ENCODE peak calls at places on chromosomes 5 and 9, in eight cellular contexts. L is fibroblast of pulmonary artery, T is lung, E is fibroblast of lung, S is astrocyte of the cerebellum, U is OCI-LY7, Y is osteocyte, F is hepatocyte. J is an unnamed sample.

GRCh38 chr5:14707811-14708210 is 43.3 kb downstream of the OTULIN start:
- DNase-seq in L (no peak), T (no peak), E (no peak), S (no peak), U (no peak), Y (no peak), F (no peak), J (no peak)

GRCh38 chr5:139647406-139648204 is 544 bp upstream of the CXXC5 start:
- DNase-seq in L (no peak), T (no peak), E (no peak), S (no peak), U (no peak), Y (no peak), F (no peak), J (no peak)

GRCh38 chr9:89460551-89460950 is 37.4 kb downstream of the SEMA4D start:
- DNase-seq in L (no peak), T (no peak), E (no peak), S (no peak), U (no peak), Y (no peak), F (no peak), J (no peak)

GRCh38 chr9:113579270-113580040 is 115.9 kb downstream of the RGS3 start:
- DNase-seq in L (no peak), T (no peak), E (no peak), S (no peak), U (peak; percentile 91), Y (no peak), F (no peak), J (peak; percentile 60)

GRCh38 chr5:124909734-124910133 is 163.3 kb upstream of the ZNF608 start:
- DNase-seq in L (no peak), T (no peak), E (no peak), S (no peak), U (no peak), Y (no peak), F (no peak), J (no peak)

GRCh38 chr9:19224563-19224962 is 5.9 kb upstream of the DENND4C start:
- DNase-seq in L (no peak), T (no peak), E (no peak), S (no peak), U (no peak), Y (no peak), F (no peak), J (no peak)

GRCh38 chr9:3848445-3849114 is 322.8 kb upstream of the RFX3 start:
- DNase-seq in L (peak; percentile 44), T (no peak), E (peak; percentile 23), S (no peak), U (no peak), Y (no peak), F (peak; percentile 17), J (no peak)

GRCh38 chr5:178293400-178293799 is 60.8 kb upstream of the PHYKPL start:
- DNase-seq in L (no peak), T (no peak), E (no peak), S (no peak), U (no peak), Y (no peak), F (no peak), J (no peak)

GRCh38 chr5:173319610-173320100 is 8.6 kb downstream of the STC2 start:
- DNase-seq in L (no peak), T (no peak), E (no peak), S (no peak), U (no peak), Y (no peak), F (no peak), J (no peak)

GRCh38 chr9:93112116-93112863 is 16.3 kb downstream of the CARD19 start:
- DNase-seq in L (no peak), T (no peak), E (no peak), S (no peak), U (no peak), Y (no peak), F (no peak), J (peak; percentile 1)

GRCh38 chr5:64947031-64947430 is 178.3 kb downstream of the CWC27 start:
- DNase-seq in L (peak; percentile 74), T (no peak), E (no peak), S (no peak), U (no peak), Y (no peak), F (peak; percentile 42), J (no peak)

GRCh38 chr5:172905771-172906170 is 53.5 kb upstream of the RPL26L1 start:
- DNase-seq in L (no peak), T (no peak), E (no peak), S (no peak), U (no peak), Y (no peak), F (no peak), J (no peak)

GRCh38 chr5:73095564-73096238 is 24.7 kb upstream of the TMEM171 start:
- DNase-seq in L (no peak), T (no peak), E (no peak), S (no peak), U (no peak), Y (no peak), F (no peak), J (no peak)

GRCh38 chr5:73311291-73312110 is 137.1 kb downstream of the FOXD1 start:
- DNase-seq in L (peak; percentile 78), T (no peak), E (peak; percentile 88), S (peak; percentile 68), U (no peak), Y (peak; percentile 87), F (peak; percentile 63), J (no peak)

GRCh38 chr9:132176338-132176737 is 14.5 kb downstream of the NTNG2 start:
- DNase-seq in L (no peak), T (no peak), E (no peak), S (no peak), U (no peak), Y (no peak), F (no peak), J (no peak)

GRCh38 chr9:133060417-133060841 is 1.4 kb upstream of the CEL start:
- DNase-seq in L (no peak), T (no peak), E (no peak), S (no peak), U (peak; percentile 51), Y (no peak), F (no peak), J (peak; percentile 27)

DNA sequence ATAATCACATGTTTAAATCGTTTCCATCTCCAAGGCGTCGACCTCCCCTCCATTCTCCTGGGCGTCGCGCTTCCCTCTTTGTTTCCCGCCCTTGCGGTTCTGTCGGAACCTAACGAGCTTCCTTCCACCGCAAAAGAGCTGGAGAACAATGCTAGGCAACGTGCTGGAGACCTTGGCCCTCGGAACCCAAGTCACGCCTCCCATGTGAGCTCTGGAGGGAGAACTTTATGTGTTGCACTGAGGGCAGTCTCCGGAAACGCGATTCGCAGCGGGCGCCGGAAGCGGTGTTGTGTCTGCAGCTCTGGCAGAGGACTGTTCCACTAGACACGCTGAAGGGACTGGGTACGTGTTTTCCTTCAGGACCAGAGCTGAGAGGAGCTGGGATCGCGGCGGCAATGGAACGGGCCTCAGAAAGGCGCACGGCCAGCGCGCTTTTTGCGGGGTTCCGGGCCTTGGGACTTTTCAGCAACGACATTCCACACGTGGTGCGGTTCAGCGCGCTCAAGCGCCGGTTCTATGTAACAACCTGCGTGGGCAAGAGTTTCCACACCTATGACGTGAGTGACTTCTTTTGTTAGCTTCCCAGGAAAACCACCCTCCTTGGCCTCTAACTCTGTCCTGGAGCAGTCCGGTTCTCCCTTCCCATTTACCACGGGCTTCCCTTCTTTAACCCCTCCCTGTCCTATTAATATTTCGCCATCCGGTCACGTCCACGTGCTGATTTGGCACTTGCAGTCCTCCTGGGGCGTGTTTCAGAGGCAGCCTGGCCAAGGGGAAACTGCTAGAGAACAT is at the start of gene WDR36:
- DNase-seq in L (peak; percentile 96), T (peak; percentile 91), E (peak; percentile 95), S (peak; percentile 85), U (peak; percentile 94), Y (peak; percentile 95), F (peak; percentile 92), J (peak; percentile 90)
- TF ChIP-seq CTCF in L (no peak), T (no peak), E (no peak), S (no peak), U (no peak), Y (no peak), F (no peak), J (no peak)

GRCh38 chr5:169545762-169546161 is 37.8 kb upstream of the SPDL1 start:
- DNase-seq in L (no peak), T (no peak), E (no peak), S (no peak), U (no peak), Y (no peak), F (no peak), J (peak; percentile 7)

GRCh38 chr5:169544264-169544950 is 39.2 kb upstream of the SPDL1 start:
- DNase-seq in L (no peak), T (no peak), E (no peak), S (no peak), U (no peak), Y (no peak), F (no peak), J (no peak)

GRCh38 chr5:169547508-169547907 is 36.1 kb upstream of the SPDL1 start:
- DNase-seq in L (no peak), T (no peak), E (peak; percentile 12), S (no peak), U (no peak), Y (no peak), F (peak; percentile 35), J (no peak)

GRCh38 chr5:169548315-169548714 is 35.3 kb upstream of the SPDL1 start:
- DNase-seq in L (peak; percentile 71), T (no peak), E (peak; percentile 62), S (peak; percentile 22), U (no peak), Y (no peak), F (peak; percentile 72), J (no peak)

DNA sequence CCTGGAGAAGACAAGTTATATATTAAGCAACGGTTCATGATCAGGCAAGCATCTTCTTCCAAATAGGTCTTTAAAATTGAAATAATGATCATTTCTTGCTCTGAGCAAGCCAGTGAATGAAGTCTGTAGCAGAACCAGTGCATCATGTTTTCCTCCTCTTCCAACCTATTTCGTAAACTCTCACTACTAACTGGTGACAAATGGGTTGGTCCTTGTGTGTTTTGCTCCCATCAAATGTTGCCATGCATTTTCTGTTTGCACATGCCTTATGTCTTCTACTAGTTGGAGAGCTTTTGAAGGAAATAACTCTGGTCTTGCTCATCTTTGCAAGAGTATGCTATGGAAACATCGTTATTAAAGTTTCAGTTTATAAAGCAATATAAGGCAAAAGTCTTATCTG is 37.2 kb upstream of the SPDL1 start:
- DNase-seq in L (no peak), T (no peak), E (no peak), S (no peak), U (no peak), Y (no peak), F (no peak), J (no peak)
- TF ChIP-seq CTCF in L (no peak), T (no peak), E (no peak), S (no peak), U (no peak), Y (no peak), F (no peak), J (no peak)

DNA sequence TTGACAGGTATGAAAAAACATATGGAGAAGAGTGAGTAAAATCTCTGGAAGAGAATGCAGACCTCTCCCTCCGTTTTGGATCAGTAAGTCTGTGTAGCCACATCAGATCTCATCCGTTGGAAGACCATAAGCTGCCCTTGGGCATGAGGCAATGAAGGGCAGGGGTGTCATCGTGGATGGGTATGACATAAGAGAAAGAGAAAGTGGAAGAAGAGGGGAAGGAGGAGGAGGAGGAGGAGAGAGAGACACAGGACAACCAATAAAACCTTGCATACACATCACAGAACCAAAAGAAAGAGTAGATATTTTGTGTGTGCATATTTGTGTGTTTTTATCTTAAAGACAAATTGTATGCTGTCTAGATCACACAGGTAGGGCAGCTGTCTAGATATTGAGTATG is 50.7 kb downstream of the PRRC1 start:
- DNase-seq in L (no peak), T (no peak), E (no peak), S (no peak), U (no peak), Y (no peak), F (no peak), J (no peak)
- TF ChIP-seq CTCF in L (no peak), T (no peak), E (no peak), S (no peak), U (no peak), Y (no peak), F (no peak), J (no peak)

GRCh38 chr9:117354252-117354847 is 60.5 kb downstream of the ASTN2 start:
- DNase-seq in L (no peak), T (no peak), E (no peak), S (no peak), U (no peak), Y (no peak), F (no peak), J (no peak)
- TF ChIP-seq CTCF in L (no peak), T (no peak), E (no peak), S (no peak), U (no peak), Y (no peak), F (no peak), J (no peak)

J was measured in activated CD8-positive, alpha-beta T cell treated with anti-CD3 and anti-CD28 coated beads for 36 hours.